ENCODE peak calls at places on chromosomes 1 and 21, in eight cellular contexts. C is astrocyte of the spinal cord, F is dorsolateral prefrontal cortex, V is AG09309, B is right lobe of liver, M is cardiac muscle cell, H is brain microvascular endothelial cell, O is right atrium auricular region. X is an unnamed sample.

GRCh38 chr1:5978452-5978851 is 13.8 kb downstream of the NPHP4 start:
- DNase-seq in C (no peak), F (no peak), V (no peak), B (no peak), M (no peak), H (no peak), O (no peak), X (no peak)

GRCh38 chr1:185759061-185759460 is 24.9 kb downstream of the HMCN1 start:
- DNase-seq in C (no peak), F (no peak), V (no peak), B (no peak), M (no peak), H (no peak), O (no peak), X (no peak)

GRCh38 chr21:46131721-46132651 is 23.4 kb downstream of the FTCD start:
- DNase-seq in C (no peak), F (no peak), V (no peak), B (peak; percentile 31), M (no peak), H (no peak), O (no peak), X (no peak)

GRCh38 chr21:17602874-17603273 is 9.8 kb downstream of the BTG3 start:
- DNase-seq in C (peak; percentile 67), F (no peak), V (peak; percentile 14), B (no peak), M (no peak), H (peak; percentile 33), O (no peak), X (no peak)

GRCh38 chr1:161954466-161954865 is 69.2 kb downstream of the OLFML2B start:
- DNase-seq in C (peak; percentile 30), F (no peak), V (no peak), B (no peak), M (no peak), H (no peak), O (no peak), X (no peak)

GRCh38 chr1:202154766-202155477 is 5.5 kb downstream of the PTPN7 start:
- DNase-seq in C (peak; percentile 67), F (no peak), V (peak; percentile 24), B (no peak), M (peak; percentile 81), H (peak; percentile 66), O (no peak), X (peak; percentile 18)

GRCh38 chr1:89724369-89725015 is 91.6 kb downstream of the LRRC8C start:
- DNase-seq in C (no peak), F (no peak), V (no peak), B (no peak), M (no peak), H (no peak), O (peak; percentile 62), X (no peak)

GRCh38 chr1:100861379-100861778 is 33.3 kb downstream of the EXTL2 start:
- DNase-seq in C (no peak), F (no peak), V (peak; percentile 45), B (no peak), M (no peak), H (no peak), O (no peak), X (no peak)

GRCh38 chr1:116008651-116009380 is 32.5 kb downstream of the SLC22A15 start:
- DNase-seq in C (no peak), F (peak; percentile 61), V (no peak), B (no peak), M (no peak), H (no peak), O (no peak), X (no peak)

GRCh38 chr1:107750364-107750959 is 214.5 kb downstream of the VAV3 start:
- DNase-seq in C (peak; percentile 68), F (peak; percentile 52), V (peak; percentile 52), B (peak; percentile 32), M (peak; percentile 83), H (peak; percentile 61), O (no peak), X (peak; percentile 67)

GRCh38 chr1:171983584-171983983 is 142.3 kb downstream of the DNM3 start:
- DNase-seq in C (peak; percentile 33), F (no peak), V (no peak), B (no peak), M (no peak), H (no peak), O (no peak), X (no peak)

GRCh38 chr1:226664413-226665101 is 74.5 kb downstream of the ITPKB start:
- DNase-seq in C (peak; percentile 74), F (peak; percentile 23), V (peak; percentile 35), B (no peak), M (no peak), H (peak; percentile 70), O (peak; percentile 80), X (no peak)

GRCh38 chr1:15100369-15101111 is 53.0 kb upstream of the TMEM51 start:
- DNase-seq in C (peak; percentile 35), F (peak; percentile 59), V (no peak), B (peak; percentile 42), M (peak; percentile 72), H (peak; percentile 9), O (no peak), X (no peak)

GRCh38 chr21:43728467-43729390 is 9.8 kb downstream of the PDXK start:
- DNase-seq in C (peak; percentile 99), F (peak; percentile 98), V (peak; percentile 93), B (peak; percentile 98), M (peak; percentile 87), H (peak; percentile 99), O (peak; percentile 97), X (peak; percentile 92)
- TF ChIP-seq CTCF in C (peak; percentile 39), F (peak; percentile 29), V (peak; percentile 15), B (peak; percentile 36), M (peak; percentile 20), H (peak; percentile 51), O (no peak), X (peak; percentile 17)

GRCh38 chr1:38938722-38939260 is 2.8 kb downstream of the RHBDL2 start:
- DNase-seq in C (no peak), F (no peak), V (no peak), B (no peak), M (no peak), H (no peak), O (no peak), X (no peak)

GRCh38 chr1:38942664-38943428 is 1.2 kb upstream of the RHBDL2 start:
- DNase-seq in C (no peak), F (no peak), V (no peak), B (no peak), M (no peak), H (no peak), O (no peak), X (no peak)

GRCh38 chr1:38941527-38942019 is at the start of gene RHBDL2:
- DNase-seq in C (peak; percentile 20), F (peak; percentile 59), V (no peak), B (peak; percentile 26), M (no peak), H (no peak), O (peak; percentile 62), X (peak; percentile 78)

GRCh38 chr1:38941093-38941492 is 537 bp downstream of the RHBDL2 start:
- DNase-seq in C (no peak), F (no peak), V (no peak), B (no peak), M (no peak), H (no peak), O (no peak), X (no peak)

DNA sequence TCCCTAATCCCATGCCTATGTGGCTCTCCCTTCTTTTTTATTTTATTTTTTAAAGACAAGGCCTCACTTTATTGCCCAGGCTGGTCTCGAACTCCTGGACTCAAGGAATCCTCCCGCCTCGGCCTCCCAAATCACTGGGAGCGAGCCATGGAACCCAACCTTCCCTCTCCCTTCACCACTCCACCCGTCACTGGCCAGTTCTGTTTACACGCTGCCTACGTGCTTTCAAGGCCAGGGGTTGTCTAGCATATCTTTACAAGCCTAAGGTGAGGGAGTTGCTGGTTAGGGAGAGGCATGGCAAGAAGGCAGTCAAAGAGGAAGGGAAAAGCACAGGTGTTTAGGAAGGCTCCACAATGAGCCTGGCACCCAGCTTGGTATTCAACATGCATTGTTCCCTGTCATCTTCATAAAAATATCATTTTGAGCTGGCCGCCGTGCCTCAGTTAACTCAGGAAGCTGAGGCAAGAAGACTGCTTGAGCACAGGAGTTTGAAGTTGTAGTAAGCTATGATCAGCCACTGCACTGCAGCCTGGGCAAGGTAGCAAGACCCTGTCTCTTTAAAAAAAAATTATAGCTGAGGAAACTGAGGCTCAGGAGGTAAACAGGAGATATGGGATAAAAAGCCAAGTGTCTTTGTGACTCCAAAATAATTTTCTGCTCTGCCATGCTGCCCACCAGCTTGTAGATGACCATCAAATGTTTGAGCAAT is 1.1 kb downstream of the RHBDL2 start:
- DNase-seq in C (no peak), F (no peak), V (no peak), B (no peak), M (no peak), H (no peak), O (no peak), X (no peak)
- H3K4me3 ChIP-seq in C (no peak overlapping the region), F (no peak overlapping the region), V (no peak overlapping the region), B (no peak overlapping the region), M (no peak overlapping the region), H (no peak overlapping the region), O (no peak overlapping the region), X (no peak overlapping the region)

DNA sequence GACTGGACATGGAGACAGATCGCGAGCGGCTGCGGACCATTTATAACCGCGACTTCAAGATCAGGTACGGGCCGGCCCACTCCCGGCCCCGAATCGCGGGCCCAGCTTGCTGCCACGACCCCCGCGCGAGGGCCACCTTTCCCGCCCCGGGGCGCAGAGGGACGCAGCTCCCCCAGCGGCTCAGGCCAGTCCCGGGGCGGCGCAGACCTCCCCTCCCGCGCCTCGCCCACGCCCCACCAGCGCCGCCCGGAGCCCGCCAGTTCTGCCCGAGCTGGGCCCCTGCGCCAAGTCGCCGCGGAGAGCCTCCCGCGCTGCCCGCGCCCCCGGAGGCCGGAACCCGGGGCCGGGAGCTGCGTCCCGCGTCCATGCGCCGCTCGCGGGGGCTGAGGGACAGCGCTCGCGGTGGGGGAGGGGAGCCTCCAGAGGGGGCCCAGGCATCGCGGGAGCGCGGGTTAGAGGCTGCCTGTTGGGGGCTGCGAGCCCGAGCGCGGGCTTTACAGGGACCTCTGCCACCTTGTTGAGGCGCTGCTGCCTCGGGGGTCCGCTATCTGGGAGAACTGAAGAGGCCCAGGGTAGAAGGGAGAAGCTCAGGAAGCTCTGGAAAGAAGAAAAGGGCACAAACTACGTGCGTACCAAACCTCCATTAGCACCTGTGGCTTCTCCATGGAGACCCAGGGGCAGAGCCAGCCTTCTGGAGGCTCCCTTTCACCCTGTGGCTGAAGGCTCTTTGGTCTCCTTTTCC is 698 bp downstream of the MOV10 start:
- DNase-seq in C (peak; percentile 18), F (peak; percentile 63), V (no peak), B (peak; percentile 72), M (peak; percentile 80), H (no peak), O (no peak), X (no peak)
- TF ChIP-seq CTCF in C (no peak), F (no peak), V (no peak), B (no peak), M (no peak), H (no peak), O (no peak), X (peak; percentile 38)

DNA sequence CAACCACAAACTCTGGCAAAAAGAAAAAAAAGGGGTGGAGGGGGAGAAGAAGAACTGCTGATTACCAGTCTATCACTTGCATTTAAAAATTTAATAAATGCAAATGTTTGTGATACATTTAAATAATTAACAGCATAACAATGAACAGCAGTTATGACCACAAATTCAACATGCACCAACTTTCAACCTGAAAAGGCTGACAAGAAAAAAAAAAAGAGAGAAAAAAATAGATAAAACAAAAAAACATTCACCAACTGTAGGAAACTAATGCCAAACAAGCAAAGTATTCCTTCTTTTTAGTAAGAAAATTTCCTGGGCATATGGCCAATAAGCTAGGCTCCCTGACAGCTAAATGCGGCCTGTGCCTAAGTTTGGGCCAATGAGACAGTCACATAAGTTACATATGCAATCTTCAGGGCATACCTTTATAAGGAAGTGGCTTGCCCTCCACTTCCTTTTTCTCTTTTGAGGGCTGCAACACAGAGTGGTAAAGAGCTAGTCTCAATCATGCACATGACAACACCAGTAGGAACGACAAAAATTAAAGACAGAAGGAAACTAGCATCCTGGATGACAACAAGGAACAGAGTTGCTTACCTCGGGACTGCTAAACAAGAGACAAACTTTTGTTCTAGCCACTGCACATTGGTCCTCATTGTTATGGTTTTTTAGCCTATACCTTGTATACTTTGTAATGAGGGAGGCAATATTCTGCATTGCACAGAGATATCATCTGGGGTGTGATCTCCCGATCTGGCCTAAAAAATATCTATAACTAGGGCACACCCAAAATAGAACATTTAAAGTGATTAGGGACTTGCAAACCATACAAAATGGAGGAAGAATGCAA is 24.2 kb upstream of the PHTF1 start:
- DNase-seq in C (peak; percentile 45), F (no peak), V (no peak), B (no peak), M (no peak), H (peak; percentile 33), O (no peak), X (no peak)
- H3K4me3 ChIP-seq in C (no peak overlapping the region), F (no peak overlapping the region), V (no peak overlapping the region), B (no peak overlapping the region), M (no peak overlapping the region), H (no peak overlapping the region), O (no peak overlapping the region), X (no peak overlapping the region)